ENCODE peak calls at places on chromosomes 11 and 22, in nine cellular contexts. J, H, D, S, V, C, K, I and B are unnamed samples.

GRCh38 chr11:117087446-117087845 is 10.8 kb downstream of the SIK3 start:
- DNase-seq in J (no peak), H (no peak), D (no peak), S (no peak), V (no peak), C (no peak), K (no peak), I (no peak), B (no peak)

GRCh38 chr11:133917921-133918605 is 38.7 kb downstream of the IGSF9B start:
- DNase-seq in J (no peak), H (no peak), D (no peak), S (no peak), V (no peak), C (no peak), K (no peak), I (no peak), B (no peak)

GRCh38 chr11:16511109-16511806 is 154.9 kb upstream of the SOX6 start:
- DNase-seq in J (no peak), H (no peak), D (no peak), S (no peak), V (no peak), C (no peak), K (no peak), I (peak), B (no peak)

GRCh38 chr22:47839586-47840245 is 1077.3 kb downstream of the TBC1D22A start:
- DNase-seq in J (no peak), H (no peak), D (no peak), S (no peak), V (no peak), C (no peak), K (no peak), I (peak), B (no peak)

GRCh38 chr11:102545701-102546100 is 15.2 kb upstream of the MMP7 start:
- DNase-seq in J (no peak), H (no peak), D (no peak), S (no peak), V (no peak), C (no peak), K (no peak), I (no peak), B (no peak)

GRCh38 chr11:110479445-110480101 is 49.8 kb downstream of the FDX1 start:
- DNase-seq in J (peak), H (no peak), D (no peak), S (no peak), V (peak), C (no peak), K (no peak), I (peak), B (no peak)

GRCh38 chr11:45945392-45945999 is 23.0 kb downstream of the LARGE2 start:
- DNase-seq in J (no peak), H (no peak), D (no peak), S (no peak), V (no peak), C (no peak), K (no peak), I (no peak), B (no peak)

GRCh38 chr11:118841469-118842222 is 42.0 kb upstream of the CXCR5 start:
- DNase-seq in J (no peak), H (no peak), D (peak), S (peak), V (peak), C (no peak), K (no peak), I (no peak), B (no peak)

GRCh38 chr22:17368144-17368726 is 1.0 kb upstream of the CECR2 start:
- DNase-seq in J (peak), H (no peak), D (no peak), S (no peak), V (no peak), C (no peak), K (no peak), I (no peak), B (no peak)

GRCh38 chr11:13207665-13208594 is 69.7 kb upstream of the BMAL1 start:
- DNase-seq in J (peak), H (no peak), D (peak), S (no peak), V (peak), C (no peak), K (no peak), I (no peak), B (no peak)

GRCh38 chr11:77191823-77192495 is 63.9 kb downstream of the MYO7A start:
- DNase-seq in J (peak), H (peak), D (peak), S (peak), V (peak), C (peak), K (no peak), I (peak), B (peak)

GRCh38 chr11:94046796-94047195 is 25.6 kb downstream of the HEPHL1 start:
- DNase-seq in J (no peak), H (no peak), D (no peak), S (no peak), V (no peak), C (no peak), K (no peak), I (no peak), B (no peak)

GRCh38 chr11:47161134-47161854 is 15.4 kb downstream of the ARFGAP2 start:
- DNase-seq in J (peak), H (peak), D (peak), S (peak), V (peak), C (peak), K (peak), I (peak), B (peak)

GRCh38 chr11:68051191-68052136 is 12.6 kb downstream of the TCIRG1 start:
- DNase-seq in J (peak), H (peak), D (no peak), S (peak), V (no peak), C (no peak), K (no peak), I (no peak), B (no peak)

GRCh38 chr22:46071451-46072029 is 78.8 kb upstream of the PPARA start:
- DNase-seq in J (peak), H (peak), D (peak), S (no peak), V (peak), C (peak), K (peak), I (no peak), B (peak)